ENCODE peak calls at places on chromosomes 2 and 18, in seven cellular contexts. Z is lower lobe of right lung, Y is H7, E is astrocyte, R is heart right ventricle, W is colonic mucosa, U is neuronal stem cell. F is an unnamed sample.
A peak's percentile ranks its signal among the peaks of the same experiment; 100 is the strongest.

GRCh38 chr18:63285332-63285731 is 34.2 kb downstream of the BCL2 start:
- DNase-seq in Z (no peak), Y (no peak), E (no peak), R (no peak), W (no peak), U (no peak), F (no peak)

GRCh38 chr18:79217979-79218604 is 148.9 kb downstream of the ATP9B start:
- DNase-seq in Z (no peak), Y (no peak), E (no peak), R (no peak), W (no peak), U (no peak), F (no peak)

GRCh38 chr2:235766206-235766794 is 272.5 kb downstream of the AGAP1 start:
- DNase-seq in Z (no peak), Y (peak; percentile 84), E (peak; percentile 56), R (no peak), W (peak; percentile 85), U (peak; percentile 79), F (no peak)

GRCh38 chr18:73683618-73684238 is 463.9 kb downstream of the FBXO15 start:
- DNase-seq in Z (no peak), Y (no peak), E (peak; percentile 30), R (no peak), W (no peak), U (no peak), F (no peak)

GRCh38 chr2:230816735-230817134 is 48.0 kb upstream of the ITM2C start:
- DNase-seq in Z (no peak), Y (no peak), E (no peak), R (peak; percentile 45), W (no peak), U (no peak), F (no peak)

GRCh38 chr18:48782381-48782841 is 168.4 kb downstream of the SMAD7 start:
- DNase-seq in Z (peak; percentile 65), Y (no peak), E (no peak), R (peak; percentile 69), W (no peak), U (no peak), F (no peak)

GRCh38 chr2:28231110-28231621 is 161.5 kb upstream of the FOSL2 start:
- DNase-seq in Z (no peak), Y (no peak), E (peak; percentile 67), R (no peak), W (no peak), U (no peak), F (no peak)

GRCh38 chr2:221444106-221444505 is 128.0 kb downstream of the EPHA4 start:
- DNase-seq in Z (no peak), Y (no peak), E (peak; percentile 89), R (peak; percentile 24), W (peak; percentile 26), U (no peak), F (no peak)

GRCh38 chr2:205073433-205074020 is 528.3 kb downstream of the PARD3B start:
- DNase-seq in Z (no peak), Y (no peak), E (no peak), R (no peak), W (no peak), U (no peak), F (no peak)

GRCh38 chr2:225274751-225275150 is 124.8 kb upstream of the NYAP2 start:
- DNase-seq in Z (no peak), Y (no peak), E (peak; percentile 78), R (no peak), W (no peak), U (no peak), F (no peak)

GRCh38 chr2:127104881-127105655 is 1.9 kb downstream of the BIN1 start:
- DNase-seq in Z (no peak), Y (peak; percentile 81), E (no peak), R (no peak), W (no peak), U (no peak), F (peak; percentile 49)

GRCh38 chr2:121790276-121790956 is 35.0 kb downstream of the TSN start:
- DNase-seq in Z (no peak), Y (peak; percentile 30), E (peak; percentile 93), R (no peak), W (no peak), U (no peak), F (no peak)

GRCh38 chr2:239791727-239792648 is 233.2 kb downstream of the NDUFA10 start:
- DNase-seq in Z (no peak), Y (no peak), E (no peak), R (no peak), W (no peak), U (no peak), F (no peak)

GRCh38 chr18:65403534-65403933 is 347.3 kb upstream of the CDH7 start:
- DNase-seq in Z (no peak), Y (no peak), E (no peak), R (no peak), W (no peak), U (no peak), F (no peak)

DNA sequence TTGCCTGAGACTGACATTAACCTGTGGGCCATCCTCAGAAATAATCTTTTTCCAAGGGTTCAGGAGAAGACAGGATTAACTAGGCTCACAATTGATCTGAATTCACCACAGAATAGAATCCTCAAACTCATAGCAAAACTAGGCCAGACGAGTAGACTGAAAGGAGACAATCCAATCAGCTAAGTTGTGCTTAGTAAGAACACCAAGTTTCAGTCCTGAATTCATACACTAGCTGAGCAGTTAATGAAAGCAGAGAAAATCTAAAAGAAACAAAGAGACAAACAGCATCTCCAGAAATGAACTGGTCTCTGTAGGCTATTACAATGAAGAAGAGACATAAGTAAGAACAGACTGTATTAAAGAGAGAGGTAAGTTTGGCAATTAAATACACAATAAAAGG is 89.5 kb downstream of the GORASP2 start:
- DNase-seq in Z (no peak), Y (no peak), E (no peak), R (no peak), W (no peak), U (no peak), F (no peak)
- H3K36me3 ChIP-seq in Z (peaks cover 19% of the 10 kb centered on the region), Y (no peaks in the 10 kb centered on the region), E (peaks cover 13% of the 10 kb centered on the region), R (no peaks in the 10 kb centered on the region), W (no peaks in the 10 kb centered on the region), U (peaks cover 76% of the 10 kb centered on the region), F (no peaks in the 10 kb centered on the region)

GRCh38 chr18:9280854-9281253 is 53.7 kb upstream of the TWSG1 start:
- DNase-seq in Z (no peak), Y (no peak), E (no peak), R (no peak), W (no peak), U (no peak), F (no peak)
- H3K36me3 ChIP-seq in Z (peaks cover 61% of the 10 kb centered on the region), Y (no peaks in the 10 kb centered on the region), E (peaks cover 5% of the 10 kb centered on the region), R (no peaks in the 10 kb centered on the region), W (no peaks in the 10 kb centered on the region), U (peaks cover 48% of the 10 kb centered on the region), F (no peaks in the 10 kb centered on the region)

GRCh38 chr2:84526562-84526961 is 10.3 kb downstream of the DNAH6 start:
- DNase-seq in Z (no peak), Y (no peak), E (peak; percentile 2), R (no peak), W (no peak), U (no peak), F (no peak)
- H3K36me3 ChIP-seq in Z (no peaks in the 10 kb centered on the region), Y (no peaks in the 10 kb centered on the region), E (no peaks in the 10 kb centered on the region), R (no peaks in the 10 kb centered on the region), W (no peaks in the 10 kb centered on the region), U (no peaks in the 10 kb centered on the region), F (no peaks in the 10 kb centered on the region)

GRCh38 chr2:146978891-146979555 is 865.8 kb upstream of the ACVR2A start:
- DNase-seq in Z (no peak), Y (no peak), E (peak; percentile 85), R (no peak), W (no peak), U (peak; percentile 8), F (no peak)
- H3K36me3 ChIP-seq in Z (no peaks in the 10 kb centered on the region), Y (no peaks in the 10 kb centered on the region), E (no peaks in the 10 kb centered on the region), R (no peaks in the 10 kb centered on the region), W (no peaks in the 10 kb centered on the region), U (no peaks in the 10 kb centered on the region), F (no peaks in the 10 kb centered on the region)

F was measured in Peyer's patch.